ENCODE peak calls at places on chromosomes 13 and 19, in nine cellular contexts. O is progenitor cell of endocrine pancreas, A is heart left ventricle, I is B cell, Q is AG04450, U is GM12865, E is suprapubic skin, N is cardiac fibroblast, F is lower leg skin. T is an unnamed sample.

GRCh38 chr19:17385878-17386611 is 8.0 kb downstream of the CCDC194 start:
- DNase-seq in O (peak; percentile 50), A (peak; percentile 66), I (peak; percentile 79), Q (no peak), U (peak; percentile 71), E (no peak), N (peak; percentile 78), F (no peak), T (peak; percentile 83)

GRCh38 chr19:3270908-3271307 is 46.4 kb downstream of the CELF5 start:
- DNase-seq in O (no peak), A (no peak), I (no peak), Q (no peak), U (peak; percentile 75), E (no peak), N (peak; percentile 47), F (no peak), T (no peak)

GRCh38 chr19:47389150-47389556 is 30.2 kb downstream of the MEIS3 start:
- DNase-seq in O (no peak), A (peak; percentile 49), I (no peak), Q (no peak), U (no peak), E (no peak), N (peak; percentile 20), F (no peak), T (no peak)

GRCh38 chr13:49304763-49305695 is 57.3 kb downstream of the CDADC1 start:
- DNase-seq in O (no peak), A (no peak), I (no peak), Q (no peak), U (no peak), E (no peak), N (no peak), F (no peak), T (no peak)

GRCh38 chr19:41238244-41238643 is 19.2 kb downstream of the AXL start:
- DNase-seq in O (no peak), A (no peak), I (no peak), Q (no peak), U (no peak), E (no peak), N (no peak), F (no peak), T (no peak)

GRCh38 chr19:36436531-36436930 is 18.1 kb upstream of the ZFP82 start:
- DNase-seq in O (no peak), A (no peak), I (peak; percentile 36), Q (no peak), U (peak; percentile 26), E (no peak), N (no peak), F (no peak), T (peak; percentile 46)

GRCh38 chr19:4430760-4431159 is 26.8 kb downstream of the UBXN6 start:
- DNase-seq in O (no peak), A (no peak), I (peak; percentile 68), Q (no peak), U (peak; percentile 36), E (no peak), N (no peak), F (no peak), T (no peak)

GRCh38 chr19:19176950-19177349 is 6.9 kb upstream of the MEF2B start:
- DNase-seq in O (no peak), A (no peak), I (no peak), Q (no peak), U (no peak), E (no peak), N (no peak), F (no peak), T (no peak)

GRCh38 chr13:50617134-50617721 is 226.3 kb downstream of the DLEU7 start:
- DNase-seq in O (no peak), A (no peak), I (no peak), Q (no peak), U (no peak), E (no peak), N (peak; percentile 72), F (no peak), T (no peak)

GRCh38 chr13:30904043-30904442 is 2.0 kb upstream of the MEDAG start:
- DNase-seq in O (no peak), A (no peak), I (no peak), Q (no peak), U (no peak), E (no peak), N (peak; percentile 47), F (no peak), T (no peak)

GRCh38 chr13:46529509-46529908 is 23.5 kb upstream of the LRCH1 start:
- DNase-seq in O (no peak), A (no peak), I (no peak), Q (no peak), U (peak; percentile 48), E (no peak), N (no peak), F (no peak), T (no peak)

GRCh38 chr19:5578094-5578846 is 10.5 kb upstream of the TINCR start:
- DNase-seq in O (peak; percentile 79), A (peak; percentile 44), I (peak; percentile 84), Q (peak; percentile 13), U (peak; percentile 57), E (no peak), N (peak; percentile 45), F (peak; percentile 57), T (peak; percentile 93)

GRCh38 chr19:51702103-51702753 is 9.1 kb downstream of the SPACA6 start:
- DNase-seq in O (peak; percentile 69), A (peak; percentile 76), I (peak; percentile 62), Q (no peak), U (peak; percentile 20), E (peak; percentile 92), N (peak; percentile 78), F (peak; percentile 74), T (no peak)

GRCh38 chr13:102136735-102137296 is 265.0 kb downstream of the FGF14 start:
- DNase-seq in O (no peak), A (no peak), I (no peak), Q (no peak), U (no peak), E (no peak), N (no peak), F (no peak), T (no peak)

GRCh38 chr13:110456550-110456949 is 105.0 kb downstream of the RAB20 start:
- DNase-seq in O (no peak), A (no peak), I (no peak), Q (no peak), U (no peak), E (no peak), N (no peak), F (no peak), T (no peak)

GRCh38 chr13:91621161-91621560 is 222.7 kb downstream of the GPC5 start:
- DNase-seq in O (no peak), A (no peak), I (no peak), Q (no peak), U (no peak), E (no peak), N (no peak), F (no peak), T (no peak)

DNA sequence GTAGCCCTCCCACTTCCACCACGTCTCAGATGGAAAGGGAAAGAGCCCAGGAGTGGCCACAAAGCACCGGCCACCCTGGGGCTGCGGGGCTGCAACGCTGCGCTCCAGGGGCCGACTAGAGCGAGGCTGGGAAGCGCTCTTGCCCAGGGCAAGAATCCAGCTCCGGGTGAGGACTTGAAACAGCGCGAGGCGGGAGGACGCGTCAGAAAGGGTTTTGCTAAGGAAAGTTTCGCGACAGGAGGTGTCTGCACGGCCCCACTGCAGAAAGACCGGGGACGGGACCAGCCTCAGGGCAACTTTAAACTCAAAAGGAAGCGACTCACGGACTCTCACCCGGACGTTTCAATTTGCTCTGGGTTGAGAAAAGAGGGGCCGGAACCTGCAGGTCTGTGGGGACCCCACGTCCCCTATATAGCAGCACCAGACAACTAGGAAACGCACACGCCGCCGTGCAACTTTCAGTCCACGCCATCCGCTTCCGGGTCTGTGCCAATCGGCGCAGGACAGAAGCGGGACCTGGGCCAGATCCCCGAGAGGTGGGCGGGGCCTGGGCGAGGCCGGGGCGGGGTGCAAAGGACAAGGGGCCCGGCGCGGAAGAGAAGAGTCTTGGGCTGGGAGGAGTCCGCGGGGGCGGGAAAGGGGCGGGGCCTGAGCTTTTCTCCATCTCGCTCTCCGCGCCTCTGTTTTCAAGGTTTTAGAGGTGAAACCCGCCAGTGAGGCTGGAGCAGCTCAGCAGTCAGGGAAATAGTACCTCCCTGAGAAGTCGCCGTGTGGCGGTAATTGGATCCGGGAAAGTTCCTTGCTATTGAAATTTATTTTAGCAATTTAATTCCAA is at the start of gene ZNF816:
- DNase-seq in O (peak; percentile 98), A (peak; percentile 98), I (peak; percentile 98), Q (peak; percentile 79), U (peak; percentile 98), E (peak; percentile 99), N (peak; percentile 96), F (peak; percentile 98), T (peak; percentile 99)
- TF ChIP-seq CTCF in O (no peak), A (no peak), I (no peak), Q (no peak), U (no peak), E (no peak), N (no peak), F (no peak), T (no peak)

GRCh38 chr19:45765365-45766292 is 3.4 kb downstream of the SIX5 start:
- DNase-seq in O (no peak), A (peak; percentile 35), I (no peak), Q (no peak), U (no peak), E (no peak), N (no peak), F (no peak), T (no peak)
- TF ChIP-seq CTCF in O (no peak), A (no peak), I (no peak), Q (no peak), U (no peak), E (no peak), N (no peak), F (no peak), T (no peak)

GRCh38 chr13:43579321-43579720 is 207.5 kb downstream of the ENOX1 start:
- DNase-seq in O (no peak), A (no peak), I (no peak), Q (no peak), U (no peak), E (no peak), N (no peak), F (no peak), T (no peak)
- TF ChIP-seq CTCF in O (no peak), A (no peak), I (no peak), Q (no peak), U (no peak), E (no peak), N (no peak), F (no peak), T (no peak)

GRCh38 chr13:106734185-106734584 is 166.2 kb upstream of the ARGLU1 start:
- DNase-seq in O (no peak), A (no peak), I (no peak), Q (no peak), U (no peak), E (no peak), N (no peak), F (no peak), T (no peak)

GRCh38 chr13:106738279-106738678 is 170.3 kb upstream of the ARGLU1 start:
- DNase-seq in O (no peak), A (no peak), I (no peak), Q (no peak), U (no peak), E (no peak), N (no peak), F (no peak), T (no peak)

DNA sequence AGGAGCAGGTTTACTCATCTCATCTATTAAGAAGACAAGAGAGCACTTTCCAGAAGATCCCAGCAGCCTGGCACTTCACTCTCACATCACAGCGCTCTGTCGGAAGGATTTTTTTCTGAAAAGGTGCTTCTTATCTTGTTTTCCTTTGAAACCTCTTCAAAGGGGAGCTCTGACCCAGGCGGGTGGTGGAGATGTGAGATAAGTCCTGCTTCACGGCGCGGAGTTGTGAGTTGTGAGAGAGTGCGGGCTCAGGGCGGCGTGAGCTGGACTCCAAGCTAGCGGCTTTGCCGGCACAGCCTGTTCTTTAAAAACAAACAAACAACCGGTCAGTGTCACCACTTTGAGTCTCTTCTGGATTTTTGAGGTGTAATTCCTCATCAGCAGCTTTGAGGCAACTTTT is 169.0 kb upstream of the ARGLU1 start:
- DNase-seq in O (no peak), A (no peak), I (no peak), Q (no peak), U (no peak), E (no peak), N (no peak), F (no peak), T (no peak)
- TF ChIP-seq CTCF in O (no peak), A (no peak), I (no peak), Q (no peak), U (no peak), E (no peak), N (no peak), F (no peak), T (no peak)